ENCODE peak calls at places on chromosomes 16 and 17, in nine cellular contexts. One of them, this sample, is unnamed.

GRCh38 chr16:2337431-2338296 is 2.9 kb downstream of the ABCA3 start:
- DNase-seq in MCF 10A: no peak
- DNase-seq in AG09319: no peak
- DNase-seq in astrocyte: no peak
- DNase-seq in NB4: no peak
- DNase-seq in H9: no peak
- DNase-seq in PC-3: no peak
- DNase-seq in psoas muscle: no peak
- DNase-seq in HFF-Myc: no peak
- DNase-seq in this sample: no peak

GRCh38 chr16:61831351-61831933 is 204.8 kb downstream of the CDH8 start:
- DNase-seq in MCF 10A: no peak
- DNase-seq in AG09319: no peak
- DNase-seq in astrocyte: peak
- DNase-seq in NB4: no peak
- DNase-seq in H9: no peak
- DNase-seq in PC-3: no peak
- DNase-seq in psoas muscle: no peak
- DNase-seq in HFF-Myc: no peak
- DNase-seq in this sample: no peak

GRCh38 chr16:14529010-14529669 is 100.9 kb downstream of the PARN start:
- DNase-seq in MCF 10A: peak
- DNase-seq in AG09319: peak
- DNase-seq in astrocyte: peak
- DNase-seq in NB4: peak
- DNase-seq in H9: peak
- DNase-seq in PC-3: peak
- DNase-seq in psoas muscle: peak
- DNase-seq in HFF-Myc: peak
- DNase-seq in this sample: peak

GRCh38 chr17:77840576-77841160 is 117.8 kb upstream of the TNRC6C start:
- DNase-seq in MCF 10A: no peak
- DNase-seq in AG09319: no peak
- DNase-seq in astrocyte: no peak
- DNase-seq in NB4: no peak
- DNase-seq in H9: no peak
- DNase-seq in PC-3: no peak
- DNase-seq in psoas muscle: peak
- DNase-seq in HFF-Myc: no peak
- DNase-seq in this sample: no peak

GRCh38 chr17:40322417-40323315 is 13.7 kb downstream of the RARA start:
- DNase-seq in MCF 10A: no peak
- DNase-seq in AG09319: peak
- DNase-seq in astrocyte: peak
- DNase-seq in NB4: peak
- DNase-seq in H9: peak
- DNase-seq in PC-3: peak
- DNase-seq in psoas muscle: peak
- DNase-seq in HFF-Myc: no peak
- DNase-seq in this sample: no peak

GRCh38 chr16:2325181-2325580 is 15.3 kb downstream of the ABCA3 start:
- DNase-seq in MCF 10A: no peak
- DNase-seq in AG09319: no peak
- DNase-seq in astrocyte: no peak
- DNase-seq in NB4: no peak
- DNase-seq in H9: no peak
- DNase-seq in PC-3: no peak
- DNase-seq in psoas muscle: no peak
- DNase-seq in HFF-Myc: no peak
- DNase-seq in this sample: no peak

GRCh38 chr16:8806272-8806983 is 8.8 kb downstream of the PMM2 start:
- DNase-seq in MCF 10A: no peak
- DNase-seq in AG09319: no peak
- DNase-seq in astrocyte: no peak
- DNase-seq in NB4: no peak
- DNase-seq in H9: no peak
- DNase-seq in PC-3: no peak
- DNase-seq in psoas muscle: no peak
- DNase-seq in HFF-Myc: no peak
- DNase-seq in this sample: no peak

GRCh38 chr16:50472472-50472871 is 75.7 kb upstream of the NKD1 start:
- DNase-seq in MCF 10A: no peak
- DNase-seq in AG09319: no peak
- DNase-seq in astrocyte: no peak
- DNase-seq in NB4: no peak
- DNase-seq in H9: no peak
- DNase-seq in PC-3: no peak
- DNase-seq in psoas muscle: no peak
- DNase-seq in HFF-Myc: no peak
- DNase-seq in this sample: no peak

DNA sequence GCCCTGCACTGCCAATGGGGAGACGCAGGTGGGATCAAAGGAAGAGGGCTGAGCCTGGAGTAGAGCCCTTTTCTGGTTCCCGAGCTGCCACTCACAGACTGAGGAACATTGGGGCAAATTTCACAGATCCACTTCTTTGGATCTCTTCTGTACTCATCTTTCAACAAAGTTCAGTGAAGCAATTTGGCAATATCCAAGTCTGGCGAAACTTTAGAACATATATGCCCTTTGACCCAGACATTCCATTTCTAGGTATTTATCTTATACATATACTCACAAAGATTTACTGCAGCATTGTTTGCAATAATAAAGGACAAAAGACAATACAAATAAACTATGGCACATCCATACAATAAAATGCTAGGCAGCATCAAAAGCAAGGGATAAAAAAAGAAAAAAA is 4.9 kb downstream of the ZDHHC1 start:
- DNase-seq in MCF 10A: no peak
- DNase-seq in AG09319: no peak
- DNase-seq in astrocyte: no peak
- DNase-seq in NB4: no peak
- DNase-seq in H9: no peak
- DNase-seq in PC-3: no peak
- DNase-seq in psoas muscle: no peak
- DNase-seq in HFF-Myc: no peak
- DNase-seq in this sample: no peak
- TF ChIP-seq CTCF in MCF 10A: no peak
- TF ChIP-seq CTCF in AG09319: no peak
- TF ChIP-seq CTCF in astrocyte: no peak
- TF ChIP-seq CTCF in NB4: no peak
- TF ChIP-seq CTCF in H9: no peak
- TF ChIP-seq CTCF in PC-3: no peak
- TF ChIP-seq CTCF in psoas muscle: no peak
- TF ChIP-seq CTCF in HFF-Myc: no peak
- TF ChIP-seq CTCF in this sample: no peak

GRCh38 chr16:54942353-54942943 is 11.8 kb downstream of the IRX5 start:
- DNase-seq in MCF 10A: no peak
- DNase-seq in AG09319: no peak
- DNase-seq in astrocyte: no peak
- DNase-seq in NB4: no peak
- DNase-seq in H9: no peak
- DNase-seq in PC-3: no peak
- DNase-seq in psoas muscle: no peak
- DNase-seq in HFF-Myc: no peak
- DNase-seq in this sample: no peak
- TF ChIP-seq CTCF in MCF 10A: no peak
- TF ChIP-seq CTCF in AG09319: no peak
- TF ChIP-seq CTCF in astrocyte: no peak
- TF ChIP-seq CTCF in NB4: no peak
- TF ChIP-seq CTCF in H9: no peak
- TF ChIP-seq CTCF in PC-3: no peak
- TF ChIP-seq CTCF in psoas muscle: no peak
- TF ChIP-seq CTCF in HFF-Myc: no peak
- TF ChIP-seq CTCF in this sample: no peak

DNA sequence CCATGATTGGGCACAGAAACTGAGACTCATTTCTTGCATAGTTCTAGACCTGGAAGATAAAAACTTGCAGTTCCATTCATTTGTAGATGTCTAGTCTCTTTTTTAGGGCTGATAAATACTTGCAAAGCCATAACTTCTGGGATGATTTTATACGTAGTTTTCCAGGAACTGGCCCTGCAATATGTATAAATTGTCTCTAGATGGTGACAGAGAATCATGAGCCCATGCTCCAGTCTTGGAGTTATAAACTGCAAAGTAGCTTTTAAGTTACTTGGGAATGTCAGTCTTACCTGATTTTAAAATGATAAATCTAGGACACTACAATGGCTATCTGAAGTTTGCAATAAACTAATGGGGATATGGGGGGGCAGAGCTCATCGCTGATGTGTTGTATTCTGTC is 3.0 kb upstream of the ADAMTS18 start:
- DNase-seq in MCF 10A: peak
- DNase-seq in AG09319: peak
- DNase-seq in astrocyte: peak
- DNase-seq in NB4: peak
- DNase-seq in H9: no peak
- DNase-seq in PC-3: no peak
- DNase-seq in psoas muscle: no peak
- DNase-seq in HFF-Myc: no peak
- DNase-seq in this sample: no peak
- TF ChIP-seq CTCF in MCF 10A: peak
- TF ChIP-seq CTCF in AG09319: peak
- TF ChIP-seq CTCF in astrocyte: peak
- TF ChIP-seq CTCF in NB4: no peak
- TF ChIP-seq CTCF in H9: peak
- TF ChIP-seq CTCF in PC-3: no peak
- TF ChIP-seq CTCF in psoas muscle: peak
- TF ChIP-seq CTCF in HFF-Myc: no peak
- TF ChIP-seq CTCF in this sample: peak

DNA sequence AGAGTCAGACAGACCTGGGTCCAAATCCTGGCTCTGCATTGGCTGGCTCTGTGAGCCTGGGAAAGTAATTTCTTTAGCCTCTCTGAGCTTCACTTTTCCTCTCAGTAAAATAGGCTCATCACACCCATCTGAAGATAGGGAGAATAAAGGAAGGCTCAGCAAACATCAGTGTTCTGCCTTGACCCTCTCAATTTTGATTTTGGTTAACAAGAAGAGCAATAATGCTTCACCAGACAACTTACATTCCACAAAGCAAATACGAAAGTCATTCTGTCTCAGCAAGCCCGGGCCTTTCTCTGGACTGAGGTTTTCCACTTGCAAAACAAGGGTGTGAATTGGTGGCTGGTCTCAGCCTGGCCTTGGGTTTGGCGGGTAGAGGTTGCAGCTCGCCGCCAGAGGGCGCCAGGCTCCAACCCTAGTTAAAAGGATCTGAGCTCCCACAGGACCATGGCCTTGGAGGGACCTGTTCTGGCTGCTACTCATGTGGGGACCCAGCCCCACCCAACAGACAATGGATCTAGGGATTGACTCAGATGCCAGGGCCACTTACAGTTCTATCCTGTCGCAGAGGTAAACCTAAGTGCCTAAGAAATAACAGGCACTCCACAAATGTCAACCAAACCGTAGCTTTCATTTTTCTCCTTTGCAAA is 1.6 kb upstream of the PPY start:
- DNase-seq in MCF 10A: peak
- DNase-seq in AG09319: peak
- DNase-seq in astrocyte: peak
- DNase-seq in NB4: peak
- DNase-seq in H9: peak
- DNase-seq in PC-3: peak
- DNase-seq in psoas muscle: peak
- DNase-seq in HFF-Myc: no peak
- DNase-seq in this sample: peak
- TF ChIP-seq CTCF in MCF 10A: peak
- TF ChIP-seq CTCF in AG09319: peak
- TF ChIP-seq CTCF in astrocyte: peak
- TF ChIP-seq CTCF in NB4: peak
- TF ChIP-seq CTCF in H9: peak
- TF ChIP-seq CTCF in PC-3: peak
- TF ChIP-seq CTCF in psoas muscle: peak
- TF ChIP-seq CTCF in HFF-Myc: peak
- TF ChIP-seq CTCF in this sample: peak

GRCh38 chr17:52383493-52384100 is 225.1 kb upstream of the CA10 start:
- DNase-seq in MCF 10A: peak
- DNase-seq in AG09319: no peak
- DNase-seq in astrocyte: no peak
- DNase-seq in NB4: peak
- DNase-seq in H9: peak
- DNase-seq in PC-3: peak
- DNase-seq in psoas muscle: no peak
- DNase-seq in HFF-Myc: peak
- DNase-seq in this sample: peak
- TF ChIP-seq CTCF in MCF 10A: peak
- TF ChIP-seq CTCF in AG09319: peak
- TF ChIP-seq CTCF in astrocyte: peak
- TF ChIP-seq CTCF in NB4: peak
- TF ChIP-seq CTCF in H9: peak
- TF ChIP-seq CTCF in PC-3: peak
- TF ChIP-seq CTCF in psoas muscle: peak
- TF ChIP-seq CTCF in HFF-Myc: peak
- TF ChIP-seq CTCF in this sample: peak

DNA sequence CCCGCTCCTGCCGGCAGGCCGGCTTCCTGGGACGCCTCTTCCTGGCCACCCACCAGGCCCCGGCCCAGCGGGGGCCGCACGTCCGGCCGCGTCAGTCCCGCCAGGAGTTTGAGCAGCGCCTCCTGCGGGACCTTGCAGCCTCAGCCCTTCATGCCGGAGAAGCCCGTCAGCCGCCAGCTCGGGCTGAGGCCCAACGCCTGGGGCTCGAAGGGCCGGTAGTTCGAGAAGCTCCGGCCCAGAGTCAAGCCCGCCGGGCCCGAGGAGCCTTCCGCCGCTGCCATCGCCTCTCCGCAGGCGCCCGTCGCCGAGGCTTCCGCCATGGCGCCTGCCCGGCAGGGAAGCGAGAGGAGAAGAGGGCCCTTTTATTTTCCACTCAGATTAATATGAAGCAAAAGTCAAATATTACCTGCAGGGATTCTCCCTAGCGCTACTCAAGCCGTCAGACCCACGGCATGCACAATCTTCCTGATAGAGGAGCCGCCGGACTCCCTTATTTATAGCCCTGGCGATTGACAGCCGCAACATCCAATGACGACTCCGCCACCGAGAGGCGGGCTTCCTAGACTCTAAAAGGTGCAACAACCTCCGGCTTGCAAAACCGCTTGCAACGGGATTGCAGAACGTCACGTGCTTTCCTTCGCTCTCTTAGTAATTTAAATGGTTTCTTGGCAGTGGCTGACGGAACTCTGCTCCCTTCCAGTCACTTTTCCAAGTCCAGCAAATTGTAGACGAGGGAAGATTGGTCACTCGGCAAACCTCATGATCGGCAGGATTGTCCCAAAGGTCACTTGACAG is at the start of gene SEPHS2:
- DNase-seq in MCF 10A: peak
- DNase-seq in AG09319: peak
- DNase-seq in astrocyte: peak
- DNase-seq in NB4: peak
- DNase-seq in H9: peak
- DNase-seq in PC-3: peak
- DNase-seq in psoas muscle: peak
- DNase-seq in HFF-Myc: peak
- DNase-seq in this sample: peak
- TF ChIP-seq CTCF in MCF 10A: peak
- TF ChIP-seq CTCF in AG09319: peak
- TF ChIP-seq CTCF in astrocyte: peak
- TF ChIP-seq CTCF in NB4: peak
- TF ChIP-seq CTCF in H9: peak
- TF ChIP-seq CTCF in PC-3: peak
- TF ChIP-seq CTCF in psoas muscle: peak
- TF ChIP-seq CTCF in HFF-Myc: peak
- TF ChIP-seq CTCF in this sample: peak

GRCh38 chr16:47774661-47775060 is 313.5 kb downstream of the PHKB start:
- DNase-seq in MCF 10A: peak
- DNase-seq in AG09319: no peak
- DNase-seq in astrocyte: no peak
- DNase-seq in NB4: no peak
- DNase-seq in H9: peak
- DNase-seq in PC-3: peak
- DNase-seq in psoas muscle: no peak
- DNase-seq in HFF-Myc: no peak
- DNase-seq in this sample: no peak
- TF ChIP-seq CTCF in MCF 10A: no peak
- TF ChIP-seq CTCF in AG09319: no peak
- TF ChIP-seq CTCF in astrocyte: peak
- TF ChIP-seq CTCF in NB4: no peak
- TF ChIP-seq CTCF in H9: peak
- TF ChIP-seq CTCF in PC-3: no peak
- TF ChIP-seq CTCF in psoas muscle: no peak
- TF ChIP-seq CTCF in HFF-Myc: no peak
- TF ChIP-seq CTCF in this sample: peak